ENCODE peak calls at places on chromosomes 2 and 18, in five cellular contexts. One of them, this sample, is unnamed.

GRCh38 chr18:63267990-63268721 is 51.4 kb downstream of the BCL2 start:
- DNase-seq in stimulated activated CD4-positive, alpha-beta T cell treated with anti-CD3 and anti-CD28 coated beads, Interleukin-2, amount 100 ng/mL, for 48 hours: no peak
- DNase-seq in T-helper 9 cell: no peak
- DNase-seq in heart left ventricle: no peak
- DNase-seq in M059J: no peak
- DNase-seq in this sample: peak; percentile 81

GRCh38 chr2:173414823-173415322 is 60.2 kb downstream of the CDCA7 start:
- DNase-seq in stimulated activated CD4-positive, alpha-beta T cell treated with anti-CD3 and anti-CD28 coated beads, Interleukin-2, amount 100 ng/mL, for 48 hours: no peak
- DNase-seq in T-helper 9 cell: no peak
- DNase-seq in heart left ventricle: no peak
- DNase-seq in M059J: peak; percentile 73
- DNase-seq in this sample: peak; percentile 83

GRCh38 chr2:88227446-88227845 is 57.3 kb downstream of the THNSL2 start:
- DNase-seq in stimulated activated CD4-positive, alpha-beta T cell treated with anti-CD3 and anti-CD28 coated beads, Interleukin-2, amount 100 ng/mL, for 48 hours: no peak
- DNase-seq in T-helper 9 cell: no peak
- DNase-seq in heart left ventricle: no peak
- DNase-seq in M059J: peak; percentile 28
- DNase-seq in this sample: peak; percentile 96

GRCh38 chr2:172351586-172351985 is 75.8 kb upstream of the ITGA6 start:
- DNase-seq in stimulated activated CD4-positive, alpha-beta T cell treated with anti-CD3 and anti-CD28 coated beads, Interleukin-2, amount 100 ng/mL, for 48 hours: no peak
- DNase-seq in T-helper 9 cell: no peak
- DNase-seq in heart left ventricle: no peak
- DNase-seq in M059J: no peak
- DNase-seq in this sample: no peak

GRCh38 chr2:120710256-120710655 is 25.4 kb upstream of the GLI2 start:
- DNase-seq in stimulated activated CD4-positive, alpha-beta T cell treated with anti-CD3 and anti-CD28 coated beads, Interleukin-2, amount 100 ng/mL, for 48 hours: no peak
- DNase-seq in T-helper 9 cell: no peak
- DNase-seq in heart left ventricle: no peak
- DNase-seq in M059J: no peak
- DNase-seq in this sample: peak; percentile 7

GRCh38 chr2:176110975-176111663 is 4.0 kb downstream of the HOXD11 start:
- DNase-seq in stimulated activated CD4-positive, alpha-beta T cell treated with anti-CD3 and anti-CD28 coated beads, Interleukin-2, amount 100 ng/mL, for 48 hours: no peak
- DNase-seq in T-helper 9 cell: no peak
- DNase-seq in heart left ventricle: no peak
- DNase-seq in M059J: no peak
- DNase-seq in this sample: peak; percentile 72

GRCh38 chr18:55235094-55235461 is 275.8 kb upstream of the CCDC68 start:
- DNase-seq in stimulated activated CD4-positive, alpha-beta T cell treated with anti-CD3 and anti-CD28 coated beads, Interleukin-2, amount 100 ng/mL, for 48 hours: no peak
- DNase-seq in T-helper 9 cell: no peak
- DNase-seq in heart left ventricle: no peak
- DNase-seq in M059J: no peak
- DNase-seq in this sample: no peak

GRCh38 chr2:205734436-205734835 is 52.1 kb downstream of the NRP2 start:
- DNase-seq in stimulated activated CD4-positive, alpha-beta T cell treated with anti-CD3 and anti-CD28 coated beads, Interleukin-2, amount 100 ng/mL, for 48 hours: no peak
- DNase-seq in T-helper 9 cell: no peak
- DNase-seq in heart left ventricle: no peak
- DNase-seq in M059J: peak; percentile 76
- DNase-seq in this sample: peak; percentile 88

GRCh38 chr2:38552259-38552658 is 50.5 kb downstream of the HNRNPLL start:
- DNase-seq in stimulated activated CD4-positive, alpha-beta T cell treated with anti-CD3 and anti-CD28 coated beads, Interleukin-2, amount 100 ng/mL, for 48 hours: no peak
- DNase-seq in T-helper 9 cell: no peak
- DNase-seq in heart left ventricle: no peak
- DNase-seq in M059J: no peak
- DNase-seq in this sample: no peak

GRCh38 chr18:48951448-48952286 is 902 bp upstream of the SMAD7 start:
- DNase-seq in stimulated activated CD4-positive, alpha-beta T cell treated with anti-CD3 and anti-CD28 coated beads, Interleukin-2, amount 100 ng/mL, for 48 hours: peak; percentile 58
- DNase-seq in T-helper 9 cell: peak; percentile 75
- DNase-seq in heart left ventricle: peak; percentile 94
- DNase-seq in M059J: peak; percentile 91
- DNase-seq in this sample: peak; percentile 82

GRCh38 chr18:58267493-58267892 is 223.5 kb downstream of the NEDD4L start:
- DNase-seq in stimulated activated CD4-positive, alpha-beta T cell treated with anti-CD3 and anti-CD28 coated beads, Interleukin-2, amount 100 ng/mL, for 48 hours: no peak
- DNase-seq in T-helper 9 cell: no peak
- DNase-seq in heart left ventricle: no peak
- DNase-seq in M059J: no peak
- DNase-seq in this sample: no peak

GRCh38 chr18:44851806-44852205 is 171.1 kb downstream of the SETBP1 start:
- DNase-seq in stimulated activated CD4-positive, alpha-beta T cell treated with anti-CD3 and anti-CD28 coated beads, Interleukin-2, amount 100 ng/mL, for 48 hours: no peak
- DNase-seq in T-helper 9 cell: no peak
- DNase-seq in heart left ventricle: no peak
- DNase-seq in M059J: no peak
- DNase-seq in this sample: no peak

GRCh38 chr2:191145769-191146471 is 4.9 kb downstream of the STAT4 start:
- DNase-seq in stimulated activated CD4-positive, alpha-beta T cell treated with anti-CD3 and anti-CD28 coated beads, Interleukin-2, amount 100 ng/mL, for 48 hours: no peak
- DNase-seq in T-helper 9 cell: no peak
- DNase-seq in heart left ventricle: no peak
- DNase-seq in M059J: no peak
- DNase-seq in this sample: no peak

GRCh38 chr2:201858781-201859180 is 52.4 kb downstream of the CDK15 start:
- DNase-seq in stimulated activated CD4-positive, alpha-beta T cell treated with anti-CD3 and anti-CD28 coated beads, Interleukin-2, amount 100 ng/mL, for 48 hours: peak; percentile 9
- DNase-seq in T-helper 9 cell: no peak
- DNase-seq in heart left ventricle: no peak
- DNase-seq in M059J: peak; percentile 95
- DNase-seq in this sample: peak; percentile 67

This sample was measured in renal cortical epithelial cell.